ENCODE peak calls at places on chromosomes 16 and 17, in seven cellular contexts. X is CD8-positive, alpha-beta T cell; N is upper lobe of right lung; J is CD4-positive, CD25-positive, alpha-beta regulatory T cell; I is heart left ventricle; E is activated naive CD4-positive, alpha-beta T cell treated with anti-CD3 and anti-CD28 coated beads, Interleukin-2, amount 50 U/mL, for 72 hours; B is A549. Y is an unnamed sample.

GRCh38 chr17:50513501-50513900 is 5.3 kb downstream of the MYCBPAP start:
- ATAC-seq in X (no peak), N (no peak), J (no peak), I (no peak), E (no peak), B (no peak), Y (no peak)

GRCh38 chr17:82767041-82767754 is 15.3 kb downstream of the TBCD start:
- ATAC-seq in X (no peak), N (peak), J (no peak), I (peak), E (no peak), B (peak), Y (no peak)

GRCh38 chr17:40351185-40352043 is 13.1 kb downstream of the GJD3 start:
- ATAC-seq in X (no peak), N (no peak), J (no peak), I (no peak), E (no peak), B (no peak), Y (no peak)

GRCh38 chr17:49875690-49876089 is 27.8 kb upstream of the TAC4 start:
- ATAC-seq in X (no peak), N (no peak), J (no peak), I (no peak), E (no peak), B (peak), Y (no peak)

GRCh38 chr17:43211480-43212402 is at the start of gene TMEM106A:
- ATAC-seq in X (peak), N (peak), J (peak), I (peak), E (peak), B (peak), Y (peak)

GRCh38 chr16:11356573-11357331 is 11.5 kb downstream of the RMI2 start:
- ATAC-seq in X (no peak), N (peak), J (no peak), I (peak), E (no peak), B (peak), Y (peak)

GRCh38 chr17:35568561-35568960 is 7.9 kb upstream of the SLFN14 start:
- ATAC-seq in X (peak), N (peak), J (no peak), I (no peak), E (peak), B (peak), Y (no peak)

GRCh38 chr16:54720259-54720658 is 210.4 kb upstream of the IRX5 start:
- ATAC-seq in X (no peak), N (no peak), J (no peak), I (no peak), E (no peak), B (no peak), Y (no peak)

GRCh38 chr17:43651621-43652480 is 9.9 kb downstream of the MEOX1 start:
- ATAC-seq in X (no peak), N (no peak), J (no peak), I (no peak), E (no peak), B (peak), Y (no peak)

GRCh38 chr16:80369138-80369537 is 171.7 kb upstream of the DYNLRB2 start:
- ATAC-seq in X (no peak), N (peak), J (no peak), I (no peak), E (no peak), B (peak), Y (no peak)

GRCh38 chr17:29430275-29430674 is 40.1 kb downstream of the TAOK1 start:
- ATAC-seq in X (no peak), N (no peak), J (no peak), I (no peak), E (no peak), B (no peak), Y (no peak)

GRCh38 chr17:35694906-35695305 is 36.5 kb upstream of the RASL10B start:
- ATAC-seq in X (no peak), N (no peak), J (no peak), I (peak), E (no peak), B (no peak), Y (no peak)

GRCh38 chr17:78356163-78356713 is 3.6 kb downstream of the SOCS3 start:
- ATAC-seq in X (peak), N (no peak), J (peak), I (no peak), E (peak), B (no peak), Y (no peak)

GRCh38 chr17:37744961-37745800 is at the start of gene HNF1B:
- ATAC-seq in X (no peak), N (peak), J (peak), I (peak), E (peak), B (peak), Y (no peak)

GRCh38 chr17:43956222-43956621 is 2.5 kb upstream of the PYY start:
- ATAC-seq in X (no peak), N (no peak), J (no peak), I (no peak), E (no peak), B (no peak), Y (no peak)

GRCh38 chr16:84820305-84820684 is 510 bp downstream of the CRISPLD2 start:
- ATAC-seq in X (no peak), N (no peak), J (no peak), I (no peak), E (no peak), B (peak), Y (no peak)

GRCh38 chr16:56888806-56889205 is 23.8 kb downstream of the SLC12A3 start:
- ATAC-seq in X (no peak), N (peak), J (no peak), I (no peak), E (no peak), B (no peak), Y (no peak)

GRCh38 chr16:47732122-47732805 is 271.1 kb downstream of the PHKB start:
- ATAC-seq in X (no peak), N (no peak), J (no peak), I (no peak), E (peak), B (peak), Y (no peak)

GRCh38 chr16:87965417-87965816 is 14.2 kb downstream of the BANP start:
- ATAC-seq in X (no peak), N (no peak), J (no peak), I (peak), E (no peak), B (no peak), Y (no peak)

GRCh38 chr17:66200685-66201092 is 8.8 kb upstream of the CEP112 start:
- ATAC-seq in X (peak), N (peak), J (no peak), I (no peak), E (peak), B (peak), Y (no peak)

GRCh38 chr16:81458149-81458669 is 13.6 kb downstream of the CMIP start:
- ATAC-seq in X (no peak), N (no peak), J (no peak), I (no peak), E (no peak), B (no peak), Y (no peak)

GRCh38 chr17:39782980-39783379 is 45.2 kb downstream of the GRB7 start:
- ATAC-seq in X (no peak), N (peak), J (no peak), I (no peak), E (no peak), B (no peak), Y (no peak)

GRCh38 chr16:87780385-87780989 is 14.7 kb upstream of the KLHDC4 start:
- ATAC-seq in X (no peak), N (peak), J (no peak), I (no peak), E (peak), B (no peak), Y (no peak)

GRCh38 chr17:8785547-8786412 is 13.4 kb downstream of the MFSD6L start:
- ATAC-seq in X (peak), N (peak), J (no peak), I (peak), E (peak), B (peak), Y (peak)

GRCh38 chr16:88003736-88004135 is 52.5 kb downstream of the BANP start:
- ATAC-seq in X (no peak), N (no peak), J (no peak), I (no peak), E (no peak), B (no peak), Y (no peak)

GRCh38 chr16:88312732-88313131 is 70.0 kb upstream of the ZNF469 start:
- ATAC-seq in X (no peak), N (no peak), J (no peak), I (no peak), E (no peak), B (no peak), Y (no peak)

GRCh38 chr16:48292452-48292851 is 45.1 kb upstream of the ABCC11 start:
- ATAC-seq in X (no peak), N (no peak), J (no peak), I (no peak), E (no peak), B (no peak), Y (no peak)

GRCh38 chr16:78761427-78761826 is 662.0 kb downstream of the WWOX start:
- ATAC-seq in X (no peak), N (no peak), J (no peak), I (no peak), E (peak), B (no peak), Y (no peak)

GRCh38 chr16:379183-379960 is 2.4 kb downstream of the PGAP6 start:
- ATAC-seq in X (no peak), N (peak), J (no peak), I (no peak), E (no peak), B (no peak), Y (no peak)

GRCh38 chr17:12640364-12640763 is 25.3 kb upstream of the MYOCD start:
- ATAC-seq in X (no peak), N (no peak), J (no peak), I (no peak), E (no peak), B (no peak), Y (no peak)

GRCh38 chr16:56530872-56531271 is 11.0 kb upstream of the BBS2 start:
- ATAC-seq in X (no peak), N (no peak), J (no peak), I (no peak), E (no peak), B (no peak), Y (no peak)

GRCh38 chr16:53083123-53083522 is 28.3 kb downstream of the CHD9 start:
- ATAC-seq in X (no peak), N (no peak), J (no peak), I (no peak), E (no peak), B (no peak), Y (no peak)

GRCh38 chr17:41733348-41734138 is 900 bp downstream of the HAP1 start:
- ATAC-seq in X (no peak), N (no peak), J (no peak), I (peak), E (no peak), B (peak), Y (no peak)

GRCh38 chr16:56272495-56272894 is 81.2 kb downstream of the GNAO1 start:
- ATAC-seq in X (no peak), N (no peak), J (no peak), I (no peak), E (no peak), B (no peak), Y (no peak)

GRCh38 chr16:276360-277077 is 775 bp upstream of the RGS11 start:
- ATAC-seq in X (no peak), N (no peak), J (no peak), I (peak), E (no peak), B (no peak), Y (no peak)

GRCh38 chr17:65557349-65558310 is 3.8 kb downstream of the AXIN2 start:
- ATAC-seq in X (no peak), N (no peak), J (no peak), I (no peak), E (peak), B (peak), Y (no peak)

GRCh38 chr17:5234645-5235576 is at the start of gene SCIMP:
- ATAC-seq in X (no peak), N (peak), J (peak), I (peak), E (no peak), B (no peak), Y (peak)